ENCODE peak calls at places on chromosomes 2 and 18, in seven cellular contexts. X is activated CD4-positive, alpha-beta T cell treated with anti-CD3 and anti-CD28 coated beads, Interleukin-2, amount 50 U/mL, for 1 hour; I is Kasumi-1; P is K562; U is testis; O is choroid plexus epithelial cell; Q is RPMI7951. W is an unnamed sample.

GRCh38 chr18:44778788-44779187 is 98.1 kb downstream of the SETBP1 start:
- DNase-seq in P (no peak), I (no peak), U (no peak), O (no peak), Q (no peak), X (no peak), W (no peak)

GRCh38 chr2:190835303-190835930 is 45.2 kb upstream of the GLS start:
- DNase-seq in X (no peak), O (peak), P (no peak), Q (peak), I (no peak), U (no peak), W (no peak)

GRCh38 chr2:189285351-189285750 is 105.8 kb upstream of the COL5A2 start:
- DNase-seq in X (no peak), I (no peak), Q (no peak), P (no peak), U (no peak), O (peak), W (no peak)

GRCh38 chr18:35890323-35890722 is 82.2 kb upstream of the RMP24 start:
- DNase-seq in O (no peak), X (no peak), P (no peak), U (no peak), Q (no peak), I (no peak), W (no peak)

GRCh38 chr2:11588228-11589110 is 54.6 kb downstream of the GREB1 start:
- DNase-seq in X (no peak), Q (no peak), O (no peak), P (no peak), U (no peak), I (no peak), W (no peak)

GRCh38 chr2:238558456-238559099 is 131.9 kb downstream of the ASB1 start:
- DNase-seq in U (no peak), O (no peak), I (no peak), X (no peak), P (no peak), Q (no peak), W (no peak)

GRCh38 chr18:56165601-56166355 is 472.6 kb downstream of the TXNL1 start:
- DNase-seq in Q (no peak), I (no peak), O (no peak), U (no peak), X (no peak), P (no peak), W (no peak)

GRCh38 chr18:54387631-54388030 is 29.9 kb downstream of the C18orf54 start:
- DNase-seq in Q (peak), O (no peak), U (no peak), P (no peak), X (no peak), I (no peak), W (no peak)

GRCh38 chr2:232779935-232780334 is 3.6 kb upstream of the KCNJ13 start:
- DNase-seq in O (peak), X (no peak), P (no peak), U (no peak), I (no peak), Q (peak), W (no peak)